ENCODE peak calls at places on chromosome 1, in four cellular contexts. One of them, this sample, is unnamed.

GRCh38 chr1:19957779-19958178 is 21.6 kb downstream of the PLA2G2A start:
- DNase-seq in CD4-positive, alpha-beta T cell: no peak
- DNase-seq in iPS DF 6.9: no peak
- DNase-seq in lower leg skin: no peak
- DNase-seq in this sample: no peak

GRCh38 chr1:160630523-160631087 is 16.2 kb downstream of the SLAMF1 start:
- DNase-seq in CD4-positive, alpha-beta T cell: no peak
- DNase-seq in iPS DF 6.9: no peak
- DNase-seq in lower leg skin: no peak
- DNase-seq in this sample: no peak

GRCh38 chr1:47810964-47811650 is 186.1 kb downstream of the TRABD2B start:
- DNase-seq in CD4-positive, alpha-beta T cell: no peak
- DNase-seq in iPS DF 6.9: no peak
- DNase-seq in lower leg skin: no peak
- DNase-seq in this sample: no peak

GRCh38 chr1:66981679-66982078 is 56.9 kb downstream of the MIER1 start:
- DNase-seq in CD4-positive, alpha-beta T cell: peak; percentile 43
- DNase-seq in iPS DF 6.9: no peak
- DNase-seq in lower leg skin: no peak
- DNase-seq in this sample: no peak

GRCh38 chr1:240282061-240282830 is 190.6 kb downstream of the FMN2 start:
- DNase-seq in CD4-positive, alpha-beta T cell: no peak
- DNase-seq in iPS DF 6.9: no peak
- DNase-seq in lower leg skin: no peak
- DNase-seq in this sample: no peak

GRCh38 chr1:15668089-15668754 is 15.9 kb upstream of the PLEKHM2 start:
- DNase-seq in CD4-positive, alpha-beta T cell: no peak
- DNase-seq in iPS DF 6.9: no peak
- DNase-seq in lower leg skin: no peak
- DNase-seq in this sample: no peak

GRCh38 chr1:63621698-63622097 is 28.5 kb downstream of the PGM1 start:
- DNase-seq in CD4-positive, alpha-beta T cell: no peak
- DNase-seq in iPS DF 6.9: no peak
- DNase-seq in lower leg skin: no peak
- DNase-seq in this sample: no peak

GRCh38 chr1:33256701-33257387 is 552 bp downstream of the ZNF362 start:
- DNase-seq in CD4-positive, alpha-beta T cell: peak; percentile 44
- DNase-seq in iPS DF 6.9: no peak
- DNase-seq in lower leg skin: no peak
- DNase-seq in this sample: peak; percentile 63

GRCh38 chr1:201645956-201646355 is 107.0 kb downstream of the NAV1 start:
- DNase-seq in CD4-positive, alpha-beta T cell: no peak
- DNase-seq in iPS DF 6.9: no peak
- DNase-seq in lower leg skin: no peak
- DNase-seq in this sample: no peak

GRCh38 chr1:246582301-246583055 is 16.2 kb downstream of the CNST start:
- DNase-seq in CD4-positive, alpha-beta T cell: no peak
- DNase-seq in iPS DF 6.9: no peak
- DNase-seq in lower leg skin: no peak
- DNase-seq in this sample: no peak

GRCh38 chr1:16171314-16172223 is 15.7 kb upstream of the EPHA2 start:
- DNase-seq in CD4-positive, alpha-beta T cell: no peak
- DNase-seq in iPS DF 6.9: no peak
- DNase-seq in lower leg skin: no peak
- DNase-seq in this sample: no peak

GRCh38 chr1:91564888-91565700 is 64.4 kb downstream of the CDC7 start:
- DNase-seq in CD4-positive, alpha-beta T cell: no peak
- DNase-seq in iPS DF 6.9: no peak
- DNase-seq in lower leg skin: peak; percentile 63
- DNase-seq in this sample: no peak

GRCh38 chr1:21368514-21369289 is 71.2 kb upstream of the NBPF3 start:
- DNase-seq in CD4-positive, alpha-beta T cell: peak; percentile 37
- DNase-seq in iPS DF 6.9: peak; percentile 77
- DNase-seq in lower leg skin: peak; percentile 70
- DNase-seq in this sample: peak; percentile 56

GRCh38 chr1:115426271-115426771 is 88.3 kb upstream of the NGF start:
- DNase-seq in CD4-positive, alpha-beta T cell: no peak
- DNase-seq in iPS DF 6.9: no peak
- DNase-seq in lower leg skin: no peak
- DNase-seq in this sample: no peak

GRCh38 chr1:56819393-56819899 is at the start of gene FYB2:
- DNase-seq in CD4-positive, alpha-beta T cell: no peak
- DNase-seq in iPS DF 6.9: peak; percentile 25
- DNase-seq in lower leg skin: no peak
- DNase-seq in this sample: no peak

GRCh38 chr1:169072945-169073725 is 33.4 kb upstream of the ATP1B1 start:
- DNase-seq in CD4-positive, alpha-beta T cell: no peak
- DNase-seq in iPS DF 6.9: no peak
- DNase-seq in lower leg skin: no peak
- DNase-seq in this sample: no peak

GRCh38 chr1:19123837-19124236 is 86.2 kb downstream of the UBR4 start:
- DNase-seq in CD4-positive, alpha-beta T cell: no peak
- DNase-seq in iPS DF 6.9: no peak
- DNase-seq in lower leg skin: no peak
- DNase-seq in this sample: no peak

GRCh38 chr1:192903142-192903541 is 94.3 kb downstream of the RGS2 start:
- DNase-seq in CD4-positive, alpha-beta T cell: no peak
- DNase-seq in iPS DF 6.9: no peak
- DNase-seq in lower leg skin: no peak
- DNase-seq in this sample: no peak

GRCh38 chr1:160370561-160371345 is 3.9 kb downstream of the NHLH1 start:
- DNase-seq in CD4-positive, alpha-beta T cell: no peak
- DNase-seq in iPS DF 6.9: no peak
- DNase-seq in lower leg skin: no peak
- DNase-seq in this sample: no peak

GRCh38 chr1:44460107-44460885 is 55.2 kb downstream of the RNF220 start:
- DNase-seq in CD4-positive, alpha-beta T cell: no peak
- DNase-seq in iPS DF 6.9: no peak
- DNase-seq in lower leg skin: peak; percentile 15
- DNase-seq in this sample: no peak

GRCh38 chr1:25796807-25797458 is 3.1 kb upstream of the SELENON start:
- DNase-seq in CD4-positive, alpha-beta T cell: peak; percentile 84
- DNase-seq in iPS DF 6.9: no peak
- DNase-seq in lower leg skin: peak; percentile 77
- DNase-seq in this sample: peak; percentile 83

GRCh38 chr1:45410850-45411509 is 70.7 kb upstream of the MUTYH start:
- DNase-seq in CD4-positive, alpha-beta T cell: no peak
- DNase-seq in iPS DF 6.9: no peak
- DNase-seq in lower leg skin: peak; percentile 55
- DNase-seq in this sample: no peak

This sample was measured in HuH-7.5.